ENCODE peak calls at places on chromosomes 11 and 22, in seven cellular contexts. R is activated T-cell treated with anti-CD3 and anti-CD28 coated beads for 1 hour; I is psoas muscle; W is iris pigment epithelial cell; C is stimulated activated CD8-positive, alpha-beta memory T cell treated with anti-CD3 and anti-CD28 coated beads, Interleukin-15, amount 100 ng/mL, for 24 hours; N is naive B cell; B is stimulated activated CD4-positive, alpha-beta T cell treated with anti-CD3 and anti-CD28 coated beads, Interleukin-1b, Interleukin-23, amount 100 ng/mL, for 24 hours. J is an unnamed sample.
A peak's percentile ranks its signal among the peaks of the same experiment; 100 is the strongest.

GRCh38 chr11:65468874-65469333 is 29.9 kb upstream of the MALAT1 start:
- DNase-seq in B (no peak), N (peak; percentile 30), I (no peak), R (no peak), W (no peak), C (no peak), J (peak; percentile 76)

GRCh38 chr22:50031189-50032091 is 18.9 kb upstream of the IL17REL start:
- DNase-seq in W (no peak), N (no peak), B (no peak), I (peak; percentile 53), C (no peak), R (no peak), J (no peak)

GRCh38 chr22:46835693-46836092 is 73.2 kb downstream of the TBC1D22A start:
- DNase-seq in I (no peak), W (no peak), R (no peak), B (no peak), N (no peak), C (no peak), J (no peak)

GRCh38 chr11:9060700-9061111 is 30.7 kb downstream of the SCUBE2 start:
- DNase-seq in W (no peak), I (no peak), R (no peak), B (peak; percentile 28), N (no peak), C (no peak), J (no peak)

GRCh38 chr11:85595285-85595884 is 31.8 kb downstream of the DLG2 start:
- DNase-seq in R (no peak), C (no peak), N (peak; percentile 22), B (no peak), W (peak; percentile 53), I (no peak), J (no peak)

GRCh38 chr22:19396561-19396933 is 35.0 kb downstream of the HIRA start:
- DNase-seq in N (no peak), C (no peak), W (no peak), I (no peak), R (no peak), B (no peak), J (no peak)

GRCh38 chr11:19102521-19102900 is 14.5 kb upstream of the ZDHHC13 start:
- DNase-seq in C (no peak), N (no peak), I (no peak), W (no peak), R (no peak), B (no peak), J (no peak)

GRCh38 chr11:132058211-132058772 is 687.9 kb downstream of the NTM start:
- DNase-seq in C (no peak), W (peak; percentile 61), N (no peak), I (no peak), B (no peak), R (no peak), J (no peak)

J was measured in T-helper 1 cell.